ENCODE peak calls at places on chromosomes 12 and 14, in nine cellular contexts. R, M, C, B, L, W, Z, J and X are unnamed samples.

GRCh38 chr12:98154850-98155249 is 360.5 kb upstream of the TMPO start:
- ATAC-seq in C (no peak), Z (no peak), B (no peak), J (no peak), W (no peak), R (no peak), M (no peak), L (no peak), X (no peak)

GRCh38 chr12:102429755-102430154 is 50.6 kb downstream of the IGF1 start:
- ATAC-seq in L (no peak), B (no peak), M (peak), R (no peak), C (no peak), J (no peak), W (peak), Z (no peak), X (no peak)

GRCh38 chr12:54217309-54217661 is 28.5 kb upstream of the SMUG1 start:
- ATAC-seq in J (no peak), C (no peak), M (no peak), W (no peak), L (no peak), R (no peak), B (no peak), Z (no peak), X (no peak)

GRCh38 chr14:37546621-37547447 is 48.2 kb downstream of the FOXA1 start:
- ATAC-seq in W (no peak), B (no peak), M (no peak), L (no peak), Z (no peak), C (no peak), J (no peak), R (no peak), X (no peak)

GRCh38 chr14:102738373-102739189 is 38.7 kb upstream of the TRAF3 start:
- ATAC-seq in C (no peak), R (no peak), Z (no peak), J (no peak), B (no peak), W (no peak), M (no peak), L (no peak), X (no peak)

GRCh38 chr12:31478425-31478824 is 112.5 kb downstream of the DENND5B start:
- ATAC-seq in M (no peak), L (no peak), C (no peak), Z (no peak), W (no peak), B (no peak), J (no peak), R (no peak), X (no peak)

GRCh38 chr14:70692210-70692609 is 50.5 kb downstream of the TTC9 start:
- ATAC-seq in B (no peak), C (no peak), W (peak), J (no peak), M (peak), Z (no peak), L (no peak), R (no peak), X (no peak)

GRCh38 chr12:111322336-111323250 is 46.3 kb downstream of the PHETA1 start:
- ATAC-seq in W (no peak), R (no peak), C (no peak), L (no peak), Z (no peak), B (no peak), J (no peak), M (peak), X (no peak)

GRCh38 chr12:70774055-70774454 is 136.8 kb upstream of the PTPRB start:
- ATAC-seq in B (no peak), M (no peak), R (no peak), J (no peak), W (no peak), L (no peak), Z (no peak), C (no peak), X (no peak)

GRCh38 chr14:105240811-105241576 is 7.3 kb upstream of the BTBD6 start:
- ATAC-seq in L (no peak), B (no peak), J (no peak), M (no peak), W (no peak), C (no peak), R (no peak), Z (no peak), X (no peak)